ENCODE peak calls at places on chromosome 14, in seven cellular contexts. One of them, this sample, is unnamed.

GRCh38 chr14:103126088-103126872 is 3.0 kb downstream of the TNFAIP2 start:
- DNase-seq in NCI-H2171: no peak
- DNase-seq in esophagus squamous epithelium: no peak
- DNase-seq in mesenteric fat pad: no peak
- DNase-seq in pancreas: no peak
- DNase-seq in stimulated activated CD8-positive, alpha-beta memory T cell treated with anti-CD3 and anti-CD28 coated beads, Interleukin-15, amount 100 ng/mL, for 24 hours: no peak
- DNase-seq in cardiac muscle cell: no peak
- DNase-seq in this sample: no peak

GRCh38 chr14:90111895-90112534 is 50.2 kb downstream of the KCNK13 start:
- DNase-seq in NCI-H2171: no peak
- DNase-seq in esophagus squamous epithelium: no peak
- DNase-seq in mesenteric fat pad: no peak
- DNase-seq in pancreas: no peak
- DNase-seq in stimulated activated CD8-positive, alpha-beta memory T cell treated with anti-CD3 and anti-CD28 coated beads, Interleukin-15, amount 100 ng/mL, for 24 hours: no peak
- DNase-seq in cardiac muscle cell: no peak
- DNase-seq in this sample: no peak

GRCh38 chr14:37466623-37467088 is 128.4 kb downstream of the FOXA1 start:
- DNase-seq in NCI-H2171: no peak
- DNase-seq in esophagus squamous epithelium: no peak
- DNase-seq in mesenteric fat pad: no peak
- DNase-seq in pancreas: no peak
- DNase-seq in stimulated activated CD8-positive, alpha-beta memory T cell treated with anti-CD3 and anti-CD28 coated beads, Interleukin-15, amount 100 ng/mL, for 24 hours: no peak
- DNase-seq in cardiac muscle cell: peak
- DNase-seq in this sample: no peak

GRCh38 chr14:24325963-24326362 is 8.9 kb downstream of the ADCY4 start:
- DNase-seq in NCI-H2171: no peak
- DNase-seq in esophagus squamous epithelium: no peak
- DNase-seq in mesenteric fat pad: no peak
- DNase-seq in pancreas: no peak
- DNase-seq in stimulated activated CD8-positive, alpha-beta memory T cell treated with anti-CD3 and anti-CD28 coated beads, Interleukin-15, amount 100 ng/mL, for 24 hours: no peak
- DNase-seq in cardiac muscle cell: no peak
- DNase-seq in this sample: no peak

GRCh38 chr14:105530446-105531087 is 4.2 kb downstream of the TMEM121 start:
- DNase-seq in NCI-H2171: no peak
- DNase-seq in esophagus squamous epithelium: no peak
- DNase-seq in mesenteric fat pad: no peak
- DNase-seq in pancreas: peak
- DNase-seq in stimulated activated CD8-positive, alpha-beta memory T cell treated with anti-CD3 and anti-CD28 coated beads, Interleukin-15, amount 100 ng/mL, for 24 hours: no peak
- DNase-seq in cardiac muscle cell: no peak
- DNase-seq in this sample: no peak

GRCh38 chr14:103085106-103086091 is 1.4 kb downstream of the LBHD2 start:
- DNase-seq in NCI-H2171: no peak
- DNase-seq in esophagus squamous epithelium: no peak
- DNase-seq in mesenteric fat pad: no peak
- DNase-seq in pancreas: peak
- DNase-seq in stimulated activated CD8-positive, alpha-beta memory T cell treated with anti-CD3 and anti-CD28 coated beads, Interleukin-15, amount 100 ng/mL, for 24 hours: no peak
- DNase-seq in cardiac muscle cell: no peak
- DNase-seq in this sample: no peak

GRCh38 chr14:95261616-95262510 is 57.8 kb downstream of the CLMN start:
- DNase-seq in NCI-H2171: no peak
- DNase-seq in esophagus squamous epithelium: no peak
- DNase-seq in mesenteric fat pad: peak
- DNase-seq in pancreas: no peak
- DNase-seq in stimulated activated CD8-positive, alpha-beta memory T cell treated with anti-CD3 and anti-CD28 coated beads, Interleukin-15, amount 100 ng/mL, for 24 hours: no peak
- DNase-seq in cardiac muscle cell: no peak
- DNase-seq in this sample: no peak

GRCh38 chr14:95046711-95047681 is 110.3 kb downstream of the DICER1 start:
- DNase-seq in NCI-H2171: no peak
- DNase-seq in esophagus squamous epithelium: no peak
- DNase-seq in mesenteric fat pad: peak
- DNase-seq in pancreas: no peak
- DNase-seq in stimulated activated CD8-positive, alpha-beta memory T cell treated with anti-CD3 and anti-CD28 coated beads, Interleukin-15, amount 100 ng/mL, for 24 hours: no peak
- DNase-seq in cardiac muscle cell: no peak
- DNase-seq in this sample: no peak

GRCh38 chr14:104283197-104284106 is 145.1 kb downstream of the KIF26A start:
- DNase-seq in NCI-H2171: no peak
- DNase-seq in esophagus squamous epithelium: no peak
- DNase-seq in mesenteric fat pad: peak
- DNase-seq in pancreas: peak
- DNase-seq in stimulated activated CD8-positive, alpha-beta memory T cell treated with anti-CD3 and anti-CD28 coated beads, Interleukin-15, amount 100 ng/mL, for 24 hours: no peak
- DNase-seq in cardiac muscle cell: no peak
- DNase-seq in this sample: no peak

GRCh38 chr14:104865069-104865630 is at the start of gene CEP170B:
- DNase-seq in NCI-H2171: peak
- DNase-seq in esophagus squamous epithelium: no peak
- DNase-seq in mesenteric fat pad: no peak
- DNase-seq in pancreas: peak
- DNase-seq in stimulated activated CD8-positive, alpha-beta memory T cell treated with anti-CD3 and anti-CD28 coated beads, Interleukin-15, amount 100 ng/mL, for 24 hours: peak
- DNase-seq in cardiac muscle cell: peak
- DNase-seq in this sample: no peak

GRCh38 chr14:91267965-91268437 is 23.5 kb upstream of the GPR68 start:
- DNase-seq in NCI-H2171: no peak
- DNase-seq in esophagus squamous epithelium: no peak
- DNase-seq in mesenteric fat pad: no peak
- DNase-seq in pancreas: peak
- DNase-seq in stimulated activated CD8-positive, alpha-beta memory T cell treated with anti-CD3 and anti-CD28 coated beads, Interleukin-15, amount 100 ng/mL, for 24 hours: no peak
- DNase-seq in cardiac muscle cell: no peak
- DNase-seq in this sample: no peak

GRCh38 chr14:42527141-42527540 is 920.5 kb downstream of the LRFN5 start:
- DNase-seq in NCI-H2171: no peak
- DNase-seq in esophagus squamous epithelium: no peak
- DNase-seq in mesenteric fat pad: no peak
- DNase-seq in pancreas: no peak
- DNase-seq in stimulated activated CD8-positive, alpha-beta memory T cell treated with anti-CD3 and anti-CD28 coated beads, Interleukin-15, amount 100 ng/mL, for 24 hours: no peak
- DNase-seq in cardiac muscle cell: no peak
- DNase-seq in this sample: no peak

GRCh38 chr14:100587763-100588411 is 670 bp upstream of the BEGAIN start:
- DNase-seq in NCI-H2171: peak
- DNase-seq in esophagus squamous epithelium: no peak
- DNase-seq in mesenteric fat pad: peak
- DNase-seq in pancreas: peak
- DNase-seq in stimulated activated CD8-positive, alpha-beta memory T cell treated with anti-CD3 and anti-CD28 coated beads, Interleukin-15, amount 100 ng/mL, for 24 hours: no peak
- DNase-seq in cardiac muscle cell: peak
- DNase-seq in this sample: peak

GRCh38 chr14:61524211-61524806 is 171.0 kb upstream of the HIF1A start:
- DNase-seq in NCI-H2171: no peak
- DNase-seq in esophagus squamous epithelium: no peak
- DNase-seq in mesenteric fat pad: no peak
- DNase-seq in pancreas: no peak
- DNase-seq in stimulated activated CD8-positive, alpha-beta memory T cell treated with anti-CD3 and anti-CD28 coated beads, Interleukin-15, amount 100 ng/mL, for 24 hours: no peak
- DNase-seq in cardiac muscle cell: peak
- DNase-seq in this sample: no peak

GRCh38 chr14:44889600-44890479 is 71.9 kb downstream of the KLHL28 start:
- DNase-seq in NCI-H2171: no peak
- DNase-seq in esophagus squamous epithelium: no peak
- DNase-seq in mesenteric fat pad: no peak
- DNase-seq in pancreas: no peak
- DNase-seq in stimulated activated CD8-positive, alpha-beta memory T cell treated with anti-CD3 and anti-CD28 coated beads, Interleukin-15, amount 100 ng/mL, for 24 hours: no peak
- DNase-seq in cardiac muscle cell: peak
- DNase-seq in this sample: no peak

GRCh38 chr14:33475623-33476022 is 475.3 kb downstream of the EGLN3 start:
- DNase-seq in NCI-H2171: peak
- DNase-seq in esophagus squamous epithelium: no peak
- DNase-seq in mesenteric fat pad: no peak
- DNase-seq in pancreas: no peak
- DNase-seq in stimulated activated CD8-positive, alpha-beta memory T cell treated with anti-CD3 and anti-CD28 coated beads, Interleukin-15, amount 100 ng/mL, for 24 hours: no peak
- DNase-seq in cardiac muscle cell: peak
- DNase-seq in this sample: no peak

GRCh38 chr14:51157012-51157411 is 62.1 kb upstream of the TRIM9 start:
- DNase-seq in NCI-H2171: no peak
- DNase-seq in esophagus squamous epithelium: no peak
- DNase-seq in mesenteric fat pad: no peak
- DNase-seq in pancreas: no peak
- DNase-seq in stimulated activated CD8-positive, alpha-beta memory T cell treated with anti-CD3 and anti-CD28 coated beads, Interleukin-15, amount 100 ng/mL, for 24 hours: no peak
- DNase-seq in cardiac muscle cell: peak
- DNase-seq in this sample: peak

GRCh38 chr14:60845523-60845922 is 111.0 kb downstream of the MNAT1 start:
- DNase-seq in NCI-H2171: no peak
- DNase-seq in esophagus squamous epithelium: no peak
- DNase-seq in mesenteric fat pad: no peak
- DNase-seq in pancreas: no peak
- DNase-seq in stimulated activated CD8-positive, alpha-beta memory T cell treated with anti-CD3 and anti-CD28 coated beads, Interleukin-15, amount 100 ng/mL, for 24 hours: no peak
- DNase-seq in cardiac muscle cell: no peak
- DNase-seq in this sample: no peak

GRCh38 chr14:105153331-105153731 is 15.2 kb downstream of the JAG2 start:
- DNase-seq in NCI-H2171: no peak
- DNase-seq in esophagus squamous epithelium: no peak
- DNase-seq in mesenteric fat pad: no peak
- DNase-seq in pancreas: peak
- DNase-seq in stimulated activated CD8-positive, alpha-beta memory T cell treated with anti-CD3 and anti-CD28 coated beads, Interleukin-15, amount 100 ng/mL, for 24 hours: no peak
- DNase-seq in cardiac muscle cell: no peak
- DNase-seq in this sample: no peak

GRCh38 chr14:73787760-73788508 is 63.7 kb upstream of the PTGR2 start:
- DNase-seq in NCI-H2171: no peak
- DNase-seq in esophagus squamous epithelium: no peak
- DNase-seq in mesenteric fat pad: no peak
- DNase-seq in pancreas: no peak
- DNase-seq in stimulated activated CD8-positive, alpha-beta memory T cell treated with anti-CD3 and anti-CD28 coated beads, Interleukin-15, amount 100 ng/mL, for 24 hours: no peak
- DNase-seq in cardiac muscle cell: peak
- DNase-seq in this sample: no peak

GRCh38 chr14:54746019-54746418 is 156.6 kb downstream of the GCH1 start:
- DNase-seq in NCI-H2171: no peak
- DNase-seq in esophagus squamous epithelium: no peak
- DNase-seq in mesenteric fat pad: no peak
- DNase-seq in pancreas: no peak
- DNase-seq in stimulated activated CD8-positive, alpha-beta memory T cell treated with anti-CD3 and anti-CD28 coated beads, Interleukin-15, amount 100 ng/mL, for 24 hours: no peak
- DNase-seq in cardiac muscle cell: no peak
- DNase-seq in this sample: no peak

GRCh38 chr14:32033516-32033915 is 43.6 kb upstream of the ARHGAP5 start:
- DNase-seq in NCI-H2171: no peak
- DNase-seq in esophagus squamous epithelium: no peak
- DNase-seq in mesenteric fat pad: no peak
- DNase-seq in pancreas: no peak
- DNase-seq in stimulated activated CD8-positive, alpha-beta memory T cell treated with anti-CD3 and anti-CD28 coated beads, Interleukin-15, amount 100 ng/mL, for 24 hours: no peak
- DNase-seq in cardiac muscle cell: no peak
- DNase-seq in this sample: no peak

GRCh38 chr14:71311061-71311460 is 403.8 kb downstream of the PCNX1 start:
- DNase-seq in NCI-H2171: no peak
- DNase-seq in esophagus squamous epithelium: no peak
- DNase-seq in mesenteric fat pad: no peak
- DNase-seq in pancreas: no peak
- DNase-seq in stimulated activated CD8-positive, alpha-beta memory T cell treated with anti-CD3 and anti-CD28 coated beads, Interleukin-15, amount 100 ng/mL, for 24 hours: no peak
- DNase-seq in cardiac muscle cell: no peak
- DNase-seq in this sample: no peak

GRCh38 chr14:36194645-36195044 is 18.1 kb upstream of the PTCSC3 start:
- DNase-seq in NCI-H2171: no peak
- DNase-seq in esophagus squamous epithelium: no peak
- DNase-seq in mesenteric fat pad: no peak
- DNase-seq in pancreas: no peak
- DNase-seq in stimulated activated CD8-positive, alpha-beta memory T cell treated with anti-CD3 and anti-CD28 coated beads, Interleukin-15, amount 100 ng/mL, for 24 hours: no peak
- DNase-seq in cardiac muscle cell: no peak
- DNase-seq in this sample: no peak

GRCh38 chr14:59093889-59094288 is 94.6 kb upstream of the DAAM1 start:
- DNase-seq in NCI-H2171: peak
- DNase-seq in esophagus squamous epithelium: no peak
- DNase-seq in mesenteric fat pad: no peak
- DNase-seq in pancreas: no peak
- DNase-seq in stimulated activated CD8-positive, alpha-beta memory T cell treated with anti-CD3 and anti-CD28 coated beads, Interleukin-15, amount 100 ng/mL, for 24 hours: no peak
- DNase-seq in cardiac muscle cell: no peak
- DNase-seq in this sample: no peak

GRCh38 chr14:44053422-44053821 is 453.7 kb downstream of the FSCB start:
- DNase-seq in NCI-H2171: no peak
- DNase-seq in esophagus squamous epithelium: no peak
- DNase-seq in mesenteric fat pad: no peak
- DNase-seq in pancreas: no peak
- DNase-seq in stimulated activated CD8-positive, alpha-beta memory T cell treated with anti-CD3 and anti-CD28 coated beads, Interleukin-15, amount 100 ng/mL, for 24 hours: no peak
- DNase-seq in cardiac muscle cell: no peak
- DNase-seq in this sample: no peak

This sample was measured in DMS 273 treated with DMSO at 0.1 percent for 48 hours.